ENCODE peak calls at places on chromosome 20, in nine cellular contexts. T, Z, P, V, M, Y, G, O and X are unnamed samples.

GRCh38 chr20:43959079-43959919 is 44.6 kb downstream of the TOX2 start:
- DNase-seq in T (no peak), Z (no peak), P (no peak), V (peak), M (peak), Y (no peak), G (no peak), O (no peak), X (no peak)

GRCh38 chr20:57693002-57693582 is 16.7 kb downstream of the PMEPA1 start:
- DNase-seq in T (no peak), Z (peak), P (no peak), V (no peak), M (no peak), Y (no peak), G (peak), O (no peak), X (no peak)

GRCh38 chr20:48205786-48206185 is 420.5 kb upstream of the SULF2 start:
- DNase-seq in T (no peak), Z (no peak), P (no peak), V (no peak), M (no peak), Y (peak), G (no peak), O (no peak), X (no peak)

GRCh38 chr20:44959082-44959895 is 908 bp downstream of the TOMM34 start:
- DNase-seq in T (no peak), Z (peak), P (no peak), V (no peak), M (no peak), Y (no peak), G (no peak), O (peak), X (no peak)

GRCh38 chr20:43837856-43838702 is 76.6 kb upstream of the TOX2 start:
- DNase-seq in T (no peak), Z (no peak), P (no peak), V (no peak), M (no peak), Y (no peak), G (no peak), O (no peak), X (no peak)

GRCh38 chr20:35334511-35335101 is 42.4 kb upstream of the FAM83C start:
- DNase-seq in T (no peak), Z (no peak), P (peak), V (no peak), M (no peak), Y (no peak), G (no peak), O (no peak), X (no peak)

GRCh38 chr20:62372042-62372993 is 5.2 kb upstream of the LAMA5 start:
- DNase-seq in T (no peak), Z (no peak), P (no peak), V (no peak), M (no peak), Y (no peak), G (no peak), O (no peak), X (no peak)

GRCh38 chr20:50460608-50461268 is 49.4 kb upstream of the PTPN1 start:
- DNase-seq in T (peak), Z (peak), P (peak), V (peak), M (peak), Y (peak), G (peak), O (peak), X (peak)

GRCh38 chr20:37276494-37277252 is 12.8 kb upstream of the MANBAL start:
- DNase-seq in T (no peak), Z (no peak), P (peak), V (peak), M (peak), Y (peak), G (no peak), O (peak), X (no peak)